ENCODE peak calls at places on chromosomes 13 and 19, in seven cellular contexts. One of them, this sample, is unnamed. For H3K36me3, the result is how much of the 10 kb centered on the place peaks cover.

GRCh38 chr13:107715496-107715895 is 499.8 kb downstream of the LIG4 start:
- DNase-seq in transverse colon: no peak
- DNase-seq in spleen: no peak
- DNase-seq in lower lobe of right lung: no peak
- DNase-seq in gastrocnemius medialis: no peak
- DNase-seq in kidney epithelial cell: no peak
- DNase-seq in GM23248: no peak
- DNase-seq in this sample: no peak

GRCh38 chr13:100363874-100364273 is 224.7 kb downstream of the GGACT start:
- DNase-seq in GM23248: peak
- DNase-seq in lower lobe of right lung: no peak
- DNase-seq in kidney epithelial cell: no peak
- DNase-seq in gastrocnemius medialis: no peak
- DNase-seq in spleen: no peak
- DNase-seq in transverse colon: no peak
- DNase-seq in this sample: peak

GRCh38 chr13:113443991-113444390 is 9.3 kb downstream of the ADPRHL1 start:
- DNase-seq in GM23248: no peak
- DNase-seq in spleen: no peak
- DNase-seq in kidney epithelial cell: no peak
- DNase-seq in gastrocnemius medialis: no peak
- DNase-seq in transverse colon: no peak
- DNase-seq in lower lobe of right lung: no peak
- DNase-seq in this sample: no peak

GRCh38 chr13:104408733-104409132 is 1342.5 kb upstream of the SLC10A2 start:
- DNase-seq in transverse colon: no peak
- DNase-seq in GM23248: no peak
- DNase-seq in lower lobe of right lung: no peak
- DNase-seq in kidney epithelial cell: no peak
- DNase-seq in spleen: no peak
- DNase-seq in gastrocnemius medialis: no peak
- DNase-seq in this sample: no peak

GRCh38 chr13:44508562-44509062 is 67.5 kb downstream of the TSC22D1 start:
- DNase-seq in gastrocnemius medialis: no peak
- DNase-seq in kidney epithelial cell: no peak
- DNase-seq in lower lobe of right lung: no peak
- DNase-seq in GM23248: no peak
- DNase-seq in transverse colon: no peak
- DNase-seq in spleen: no peak
- DNase-seq in this sample: no peak

GRCh38 chr13:63370101-63370500 is 1954.5 kb upstream of the PCDH20 start:
- DNase-seq in lower lobe of right lung: no peak
- DNase-seq in spleen: no peak
- DNase-seq in transverse colon: no peak
- DNase-seq in GM23248: no peak
- DNase-seq in gastrocnemius medialis: no peak
- DNase-seq in kidney epithelial cell: no peak
- DNase-seq in this sample: no peak

GRCh38 chr19:1105217-1105872 is 1.6 kb downstream of the GPX4 start:
- DNase-seq in gastrocnemius medialis: no peak
- DNase-seq in spleen: peak
- DNase-seq in lower lobe of right lung: no peak
- DNase-seq in kidney epithelial cell: no peak
- DNase-seq in GM23248: peak
- DNase-seq in transverse colon: no peak
- DNase-seq in this sample: no peak

GRCh38 chr19:30152510-30153291 is 210.7 kb downstream of the URI1 start:
- DNase-seq in gastrocnemius medialis: no peak
- DNase-seq in lower lobe of right lung: no peak
- DNase-seq in transverse colon: no peak
- DNase-seq in spleen: no peak
- DNase-seq in kidney epithelial cell: no peak
- DNase-seq in GM23248: no peak
- DNase-seq in this sample: no peak

GRCh38 chr19:3556978-3557460 is 367 bp downstream of the MFSD12 start:
- DNase-seq in gastrocnemius medialis: peak
- DNase-seq in GM23248: peak
- DNase-seq in spleen: peak
- DNase-seq in lower lobe of right lung: peak
- DNase-seq in transverse colon: peak
- DNase-seq in kidney epithelial cell: no peak
- DNase-seq in this sample: no peak

GRCh38 chr13:109163052-109163413 is 533.6 kb downstream of the MYO16 start:
- DNase-seq in gastrocnemius medialis: no peak
- DNase-seq in spleen: no peak
- DNase-seq in transverse colon: no peak
- DNase-seq in kidney epithelial cell: no peak
- DNase-seq in lower lobe of right lung: no peak
- DNase-seq in GM23248: peak
- DNase-seq in this sample: no peak

GRCh38 chr19:21022996-21023395 is 2.5 kb downstream of the ZNF430 start:
- DNase-seq in kidney epithelial cell: peak
- DNase-seq in transverse colon: no peak
- DNase-seq in lower lobe of right lung: no peak
- DNase-seq in GM23248: peak
- DNase-seq in spleen: no peak
- DNase-seq in gastrocnemius medialis: no peak
- DNase-seq in this sample: peak

GRCh38 chr19:3945838-3946237 is 13.0 kb downstream of the NMRK2 start:
- DNase-seq in kidney epithelial cell: no peak
- DNase-seq in lower lobe of right lung: no peak
- DNase-seq in transverse colon: no peak
- DNase-seq in gastrocnemius medialis: peak
- DNase-seq in GM23248: peak
- DNase-seq in spleen: no peak
- DNase-seq in this sample: no peak

GRCh38 chr13:78632956-78633355 is 26.0 kb downstream of the OBI1 start:
- DNase-seq in spleen: no peak
- DNase-seq in kidney epithelial cell: no peak
- DNase-seq in transverse colon: no peak
- DNase-seq in gastrocnemius medialis: no peak
- DNase-seq in lower lobe of right lung: no peak
- DNase-seq in GM23248: no peak
- DNase-seq in this sample: no peak

GRCh38 chr13:36417328-36417727 is 15.0 kb upstream of the CCNA1 start:
- DNase-seq in kidney epithelial cell: no peak
- DNase-seq in GM23248: no peak
- DNase-seq in lower lobe of right lung: no peak
- DNase-seq in transverse colon: no peak
- DNase-seq in spleen: no peak
- DNase-seq in gastrocnemius medialis: no peak
- DNase-seq in this sample: no peak

GRCh38 chr13:47039106-47039505 is 142.3 kb upstream of the HTR2A start:
- DNase-seq in kidney epithelial cell: peak
- DNase-seq in lower lobe of right lung: no peak
- DNase-seq in spleen: no peak
- DNase-seq in transverse colon: no peak
- DNase-seq in GM23248: peak
- DNase-seq in gastrocnemius medialis: no peak
- DNase-seq in this sample: peak

GRCh38 chr19:38433268-38433733 is at the start of gene RYR1:
- DNase-seq in gastrocnemius medialis: peak
- DNase-seq in spleen: peak
- DNase-seq in lower lobe of right lung: peak
- DNase-seq in kidney epithelial cell: no peak
- DNase-seq in transverse colon: peak
- DNase-seq in GM23248: peak
- DNase-seq in this sample: no peak

GRCh38 chr19:54506079-54506478 is 3.4 kb downstream of the LAIR2 start:
- DNase-seq in GM23248: no peak
- DNase-seq in kidney epithelial cell: no peak
- DNase-seq in transverse colon: no peak
- DNase-seq in gastrocnemius medialis: no peak
- DNase-seq in lower lobe of right lung: no peak
- DNase-seq in spleen: no peak
- DNase-seq in this sample: no peak

GRCh38 chr13:93413972-93414717 is 187.5 kb downstream of the GPC6 start:
- DNase-seq in lower lobe of right lung: no peak
- DNase-seq in gastrocnemius medialis: no peak
- DNase-seq in GM23248: peak
- DNase-seq in transverse colon: no peak
- DNase-seq in spleen: no peak
- DNase-seq in kidney epithelial cell: no peak
- DNase-seq in this sample: no peak

GRCh38 chr13:41740479-41740878 is 220.4 kb downstream of the VWA8 start:
- DNase-seq in GM23248: no peak
- DNase-seq in kidney epithelial cell: no peak
- DNase-seq in gastrocnemius medialis: no peak
- DNase-seq in lower lobe of right lung: no peak
- DNase-seq in transverse colon: no peak
- DNase-seq in spleen: no peak
- DNase-seq in this sample: no peak

GRCh38 chr13:50910483-50910805 is 853 bp downstream of the RNASEH2B start:
- DNase-seq in lower lobe of right lung: no peak
- DNase-seq in GM23248: peak
- DNase-seq in gastrocnemius medialis: no peak
- DNase-seq in spleen: no peak
- DNase-seq in transverse colon: no peak
- DNase-seq in kidney epithelial cell: no peak
- DNase-seq in this sample: no peak

GRCh38 chr13:83516781-83517180 is 365.5 kb downstream of the SLITRK1 start:
- DNase-seq in transverse colon: no peak
- DNase-seq in GM23248: no peak
- DNase-seq in kidney epithelial cell: no peak
- DNase-seq in lower lobe of right lung: no peak
- DNase-seq in gastrocnemius medialis: no peak
- DNase-seq in spleen: peak
- DNase-seq in this sample: no peak

GRCh38 chr13:24899601-24900000 is 135.6 kb downstream of the RNF17 start:
- DNase-seq in gastrocnemius medialis: no peak
- DNase-seq in lower lobe of right lung: no peak
- DNase-seq in GM23248: no peak
- DNase-seq in spleen: no peak
- DNase-seq in transverse colon: no peak
- DNase-seq in kidney epithelial cell: no peak
- DNase-seq in this sample: no peak

GRCh38 chr13:32940601-32941000 is 75.6 kb upstream of the KL start:
- DNase-seq in spleen: no peak
- DNase-seq in gastrocnemius medialis: peak
- DNase-seq in kidney epithelial cell: no peak
- DNase-seq in lower lobe of right lung: no peak
- DNase-seq in GM23248: peak
- DNase-seq in transverse colon: no peak
- DNase-seq in this sample: no peak

GRCh38 chr19:35195822-35196221 is 32.7 kb downstream of the FAM187B start:
- DNase-seq in GM23248: peak
- DNase-seq in transverse colon: no peak
- DNase-seq in kidney epithelial cell: peak
- DNase-seq in spleen: no peak
- DNase-seq in gastrocnemius medialis: no peak
- DNase-seq in lower lobe of right lung: no peak
- DNase-seq in this sample: peak

GRCh38 chr19:34126966-34127365 is 45.3 kb upstream of the LSM14A start:
- DNase-seq in spleen: no peak
- DNase-seq in GM23248: no peak
- DNase-seq in lower lobe of right lung: no peak
- DNase-seq in transverse colon: no peak
- DNase-seq in gastrocnemius medialis: no peak
- DNase-seq in kidney epithelial cell: no peak
- DNase-seq in this sample: no peak

GRCh38 chr13:110638814-110639806 is 23.8 kb downstream of the NAXD start:
- DNase-seq in spleen: peak
- DNase-seq in transverse colon: no peak
- DNase-seq in lower lobe of right lung: no peak
- DNase-seq in gastrocnemius medialis: no peak
- DNase-seq in kidney epithelial cell: no peak
- DNase-seq in GM23248: no peak
- DNase-seq in this sample: no peak

GRCh38 chr13:110637747-110638146 is 22.4 kb downstream of the NAXD start:
- DNase-seq in gastrocnemius medialis: no peak
- DNase-seq in transverse colon: no peak
- DNase-seq in GM23248: no peak
- DNase-seq in kidney epithelial cell: no peak
- DNase-seq in spleen: no peak
- DNase-seq in lower lobe of right lung: peak
- DNase-seq in this sample: no peak

GRCh38 chr13:110636701-110637201 is 21.4 kb downstream of the NAXD start:
- DNase-seq in transverse colon: no peak
- DNase-seq in GM23248: no peak
- DNase-seq in lower lobe of right lung: peak
- DNase-seq in spleen: no peak
- DNase-seq in kidney epithelial cell: no peak
- DNase-seq in gastrocnemius medialis: no peak
- DNase-seq in this sample: no peak

GRCh38 chr13:110637275-110637674 is 21.9 kb downstream of the NAXD start:
- DNase-seq in spleen: no peak
- DNase-seq in gastrocnemius medialis: no peak
- DNase-seq in lower lobe of right lung: no peak
- DNase-seq in GM23248: no peak
- DNase-seq in transverse colon: no peak
- DNase-seq in kidney epithelial cell: no peak
- DNase-seq in this sample: no peak

DNA sequence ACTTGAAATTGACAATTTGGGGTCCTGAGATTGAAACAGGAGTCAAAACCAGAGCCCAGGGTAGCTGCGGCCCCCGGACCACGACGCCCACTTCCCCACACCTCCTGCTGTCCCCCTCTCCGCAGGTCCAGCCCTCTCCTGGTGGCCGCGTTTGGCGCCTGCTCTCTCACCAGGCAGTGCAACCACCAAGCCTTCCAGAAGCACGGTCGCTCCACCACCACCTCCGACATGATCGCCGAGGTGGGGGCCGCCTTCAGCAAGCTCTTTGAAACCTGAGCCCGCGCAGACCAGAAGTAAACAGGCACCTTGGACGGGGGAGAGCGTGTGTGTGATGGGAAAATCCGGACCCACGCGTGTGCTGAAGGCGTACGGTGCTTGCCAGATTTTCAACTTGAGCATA is 22.9 kb downstream of the NAXD start:
- DNase-seq in transverse colon: no peak
- DNase-seq in GM23248: no peak
- DNase-seq in spleen: no peak
- DNase-seq in gastrocnemius medialis: no peak
- DNase-seq in kidney epithelial cell: no peak
- DNase-seq in lower lobe of right lung: peak
- DNase-seq in this sample: no peak
- H3K36me3 ChIP-seq in transverse colon: under half
- H3K36me3 ChIP-seq in GM23248: half or more
- H3K36me3 ChIP-seq in spleen: half or more
- H3K36me3 ChIP-seq in gastrocnemius medialis: under half
- H3K36me3 ChIP-seq in kidney epithelial cell: under half
- H3K36me3 ChIP-seq in lower lobe of right lung: half or more
- H3K36me3 ChIP-seq in this sample: half or more

GRCh38 chr13:60109285-60109684 is 54.4 kb downstream of the DIAPH3 start:
- DNase-seq in kidney epithelial cell: no peak
- DNase-seq in transverse colon: no peak
- DNase-seq in lower lobe of right lung: no peak
- DNase-seq in gastrocnemius medialis: no peak
- DNase-seq in spleen: no peak
- DNase-seq in GM23248: no peak
- DNase-seq in this sample: no peak
- H3K36me3 ChIP-seq in kidney epithelial cell: under half
- H3K36me3 ChIP-seq in transverse colon: under half
- H3K36me3 ChIP-seq in lower lobe of right lung: under half
- H3K36me3 ChIP-seq in gastrocnemius medialis: under half
- H3K36me3 ChIP-seq in spleen: under half
- H3K36me3 ChIP-seq in GM23248: under half
- H3K36me3 ChIP-seq in this sample: under half

GRCh38 chr13:53105477-53105876 is 76.9 kb downstream of the OLFM4 start:
- DNase-seq in gastrocnemius medialis: no peak
- DNase-seq in spleen: no peak
- DNase-seq in kidney epithelial cell: no peak
- DNase-seq in transverse colon: no peak
- DNase-seq in GM23248: no peak
- DNase-seq in lower lobe of right lung: no peak
- DNase-seq in this sample: no peak
- H3K36me3 ChIP-seq in gastrocnemius medialis: under half
- H3K36me3 ChIP-seq in spleen: under half
- H3K36me3 ChIP-seq in kidney epithelial cell: under half
- H3K36me3 ChIP-seq in transverse colon: under half
- H3K36me3 ChIP-seq in GM23248: under half
- H3K36me3 ChIP-seq in lower lobe of right lung: under half
- H3K36me3 ChIP-seq in this sample: under half

GRCh38 chr19:32361574-32362317 is 16.3 kb downstream of the ZNF507 start:
- DNase-seq in GM23248: no peak
- DNase-seq in gastrocnemius medialis: no peak
- DNase-seq in spleen: no peak
- DNase-seq in kidney epithelial cell: no peak
- DNase-seq in transverse colon: no peak
- DNase-seq in lower lobe of right lung: no peak
- DNase-seq in this sample: no peak
- H3K36me3 ChIP-seq in GM23248: under half
- H3K36me3 ChIP-seq in gastrocnemius medialis: under half
- H3K36me3 ChIP-seq in spleen: half or more
- H3K36me3 ChIP-seq in kidney epithelial cell: under half
- H3K36me3 ChIP-seq in transverse colon: under half
- H3K36me3 ChIP-seq in lower lobe of right lung: half or more
- H3K36me3 ChIP-seq in this sample: under half

This sample was measured in BJ.